ENCODE peak calls at places on chromosomes 13 and 19, in four cellular contexts. H is H9, W is IMR-90, Y is trophoblast cell. E is an unnamed sample.

GRCh38 chr19:35297515-35297848 is 5.5 kb downstream of the MAG start:
- DNase-seq in H (no peak), W (no peak), Y (no peak), E (no peak)

GRCh38 chr13:73223372-73223781 is 164.6 kb downstream of the KLF5 start:
- DNase-seq in Y (no peak), H (no peak), W (no peak), E (no peak)

GRCh38 chr13:65011403-65011802 is 2218.7 kb downstream of the PCDH9 start:
- DNase-seq in H (no peak), W (no peak), Y (no peak), E (no peak)

GRCh38 chr19:21483589-21484170 is 21.7 kb upstream of the ZNF429 start:
- DNase-seq in W (no peak), H (peak; percentile 84), Y (peak; percentile 66), E (no peak)

GRCh38 chr13:73107970-73108369 is 49.2 kb downstream of the KLF5 start:
- DNase-seq in Y (no peak), H (no peak), W (no peak), E (no peak)

GRCh38 chr13:32639502-32640105 is 53.4 kb downstream of the PDS5B start:
- DNase-seq in H (no peak), Y (peak; percentile 30), W (peak; percentile 77), E (peak; percentile 12)

GRCh38 chr13:106619688-106620555 is 52.0 kb upstream of the ARGLU1 start:
- DNase-seq in H (peak; percentile 51), W (peak; percentile 69), Y (no peak), E (peak; percentile 30)

GRCh38 chr19:3403489-3404323 is 37.3 kb downstream of the NFIC start:
- DNase-seq in W (peak; percentile 97), Y (no peak), H (no peak), E (no peak)

GRCh38 chr19:38838208-38838985 is 6.8 kb upstream of the ECH1 start:
- DNase-seq in W (no peak), H (no peak), Y (peak; percentile 97), E (no peak)

GRCh38 chr13:79450110-79450509 is 30.8 kb upstream of the NDFIP2 start:
- DNase-seq in Y (no peak), W (no peak), H (no peak), E (no peak)

GRCh38 chr13:111906306-111906705 is 160.6 kb upstream of the SOX1 start:
- DNase-seq in H (no peak), W (no peak), Y (peak; percentile 34), E (no peak)

GRCh38 chr13:114082849-114083645 is 49.4 kb downstream of the RASA3 start:
- DNase-seq in W (no peak), Y (no peak), H (no peak), E (no peak)

GRCh38 chr19:48686103-48686502 is 9.7 kb upstream of the FUT2 start:
- DNase-seq in W (no peak), H (no peak), Y (no peak), E (no peak)

GRCh38 chr19:33770107-33770506 is 26.6 kb upstream of the KCTD15 start:
- DNase-seq in W (no peak), Y (no peak), H (no peak), E (no peak)

GRCh38 chr19:51325161-51325979 is 13.9 kb downstream of the IGLON5 start:
- DNase-seq in H (no peak), W (no peak), Y (no peak), E (no peak)

GRCh38 chr13:32264407-32264806 is 50.8 kb downstream of the ZAR1L start:
- DNase-seq in Y (no peak), W (peak; percentile 55), H (no peak), E (no peak)

GRCh38 chr19:17026706-17027427 is at the start of gene CPAMD8:
- DNase-seq in H (peak; percentile 42), Y (no peak), W (no peak), E (peak; percentile 43)

GRCh38 chr13:35926859-35927530 is 204.2 kb downstream of the DCLK1 start:
- DNase-seq in W (peak; percentile 30), H (no peak), Y (peak; percentile 15), E (no peak)

GRCh38 chr19:50025794-50026549 is at the start of gene ZNF473:
- DNase-seq in W (peak; percentile 94), H (peak; percentile 96), Y (peak; percentile 96), E (no peak)

GRCh38 chr13:33258437-33259193 is 26.9 kb downstream of the STARD13 start:
- DNase-seq in Y (no peak), W (peak; percentile 63), H (no peak), E (no peak)

GRCh38 chr13:33744589-33745369 is 73.2 kb upstream of the RFC3 start:
- DNase-seq in Y (peak; percentile 27), H (no peak), W (no peak), E (no peak)

GRCh38 chr19:53951436-53951835 is 11.3 kb upstream of the CACNG8 start:
- DNase-seq in H (no peak), W (no peak), Y (no peak), E (no peak)

GRCh38 chr19:48595171-48595570 is 11.4 kb upstream of the SPACA4 start:
- DNase-seq in H (no peak), W (no peak), Y (no peak), E (no peak)

GRCh38 chr19:55082023-55082851 is 6.6 kb downstream of the EPS8L1 start:
- DNase-seq in H (peak; percentile 97), Y (no peak), W (peak; percentile 42), E (no peak)

GRCh38 chr13:98482476-98483444 is 94.1 kb downstream of the STK24 start:
- DNase-seq in H (no peak), W (peak; percentile 74), Y (no peak), E (no peak)

GRCh38 chr13:60990032-60990733 is 425.5 kb downstream of the PCDH20 start:
- DNase-seq in W (no peak), Y (no peak), H (peak; percentile 35), E (no peak)

GRCh38 chr19:35213678-35214632 is 14.6 kb downstream of the FAM187B start:
- DNase-seq in H (no peak), Y (peak; percentile 33), W (peak; percentile 64), E (no peak)

GRCh38 chr19:51687791-51688664 is 5.1 kb upstream of the SPACA6 start:
- DNase-seq in H (peak; percentile 80), W (peak; percentile 44), Y (peak; percentile 70), E (no peak)

GRCh38 chr19:34851277-34851804 is 75.4 kb upstream of the ZNF30 start:
- DNase-seq in H (peak; percentile 67), W (no peak), Y (no peak), E (no peak)

GRCh38 chr13:111233080-111233479 is 87.4 kb upstream of the TEX29 start:
- DNase-seq in Y (no peak), H (no peak), W (peak; percentile 44), E (no peak)

GRCh38 chr13:109479991-109480696 is 306.2 kb downstream of the IRS2 start:
- DNase-seq in Y (peak; percentile 56), W (peak; percentile 40), H (no peak), E (no peak)

GRCh38 chr13:49292742-49293498 is 45.2 kb downstream of the CDADC1 start:
- DNase-seq in H (no peak), Y (no peak), W (peak; percentile 96), E (no peak)

GRCh38 chr13:35940734-35941133 is 190.4 kb downstream of the DCLK1 start:
- DNase-seq in H (no peak), Y (no peak), W (no peak), E (no peak)

GRCh38 chr13:33119022-33119735 is 103.0 kb downstream of the KL start:
- DNase-seq in H (no peak), Y (peak; percentile 24), W (no peak), E (no peak)

DNA sequence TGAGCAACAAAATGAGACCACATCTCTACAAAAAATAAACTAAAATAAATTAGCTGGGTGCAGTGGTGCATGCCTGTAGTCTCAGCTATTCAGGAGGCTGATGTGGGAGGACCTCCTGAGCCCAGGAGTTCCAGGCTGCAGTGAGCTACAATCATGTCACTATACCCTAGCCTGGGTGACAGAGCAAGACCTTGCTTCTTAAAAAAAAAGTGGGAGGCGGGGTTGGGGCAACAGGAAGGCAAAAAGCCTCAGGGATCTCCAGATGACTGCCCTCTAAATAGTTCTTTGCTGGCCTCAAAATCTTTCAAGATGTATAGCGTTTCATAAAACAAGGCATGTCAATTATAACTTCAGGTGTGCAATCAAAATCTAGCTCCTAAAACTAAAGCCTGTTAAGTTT is 18.5 kb downstream of the CEACAM8 start:
- DNase-seq in W (no peak), Y (no peak), H (no peak), E (no peak)
- H3K4me1 ChIP-seq in W (no peaks in the 10 kb centered on the region), Y (no peaks in the 10 kb centered on the region), H (no peaks in the 10 kb centered on the region), E (no peaks in the 10 kb centered on the region)

GRCh38 chr19:4492337-4493103 is 20.4 kb downstream of the HDGFL2 start:
- DNase-seq in H (no peak), Y (no peak), W (no peak), E (no peak)
- H3K79me1 ChIP-seq in H (no peaks in the 10 kb centered on the region), Y (no peaks in the 10 kb centered on the region), W (peaks cover 7% of the 10 kb centered on the region), E (peaks cover 19% of the 10 kb centered on the region)

GRCh38 chr19:1943661-1944087 is 2.7 kb downstream of the CSNK1G2 start:
- DNase-seq in Y (no peak), W (no peak), H (no peak), E (no peak)
- H3K4me1 ChIP-seq in Y (peaks cover 12% of the 10 kb centered on the region), W (peaks cover 10% of the 10 kb centered on the region), H (no peaks in the 10 kb centered on the region), E (peaks cover 21% of the 10 kb centered on the region)

DNA sequence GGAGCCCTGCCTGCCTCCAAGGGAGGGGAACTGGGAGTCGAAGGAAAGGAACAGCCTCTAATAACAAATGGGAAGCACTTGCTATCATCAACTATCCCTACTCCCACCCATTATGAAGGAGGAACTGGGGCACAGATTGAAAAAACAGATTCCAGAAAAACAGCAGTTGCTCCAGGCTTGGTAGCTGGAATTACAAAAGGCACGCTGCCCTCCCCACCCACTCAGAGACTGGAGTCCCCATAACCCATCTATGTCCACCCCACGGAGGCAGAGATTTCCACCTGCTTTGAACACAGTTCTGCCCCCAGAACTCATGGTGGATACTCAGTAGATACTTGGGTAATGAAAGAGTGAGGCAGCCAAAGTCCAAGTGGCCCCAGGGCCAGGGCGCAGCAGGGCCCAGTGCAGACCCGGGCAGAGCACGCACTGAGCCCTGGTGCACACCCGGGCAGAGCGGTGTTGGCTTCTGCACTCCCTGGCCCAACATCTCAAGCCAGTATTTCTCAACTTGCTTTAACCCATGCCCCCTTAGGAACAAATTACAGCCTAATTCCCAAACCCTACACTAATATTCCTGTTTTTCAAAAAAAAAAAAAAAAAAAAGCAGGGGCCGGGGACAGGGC is 19.1 kb upstream of the CCNP start:
- DNase-seq in H (no peak), W (no peak), Y (no peak), E (no peak)
- H3K79me1 ChIP-seq in H (peaks cover 2% of the 10 kb centered on the region), W (peaks cover 20% of the 10 kb centered on the region), Y (no peaks in the 10 kb centered on the region), E (peaks cover 3% of the 10 kb centered on the region)

DNA sequence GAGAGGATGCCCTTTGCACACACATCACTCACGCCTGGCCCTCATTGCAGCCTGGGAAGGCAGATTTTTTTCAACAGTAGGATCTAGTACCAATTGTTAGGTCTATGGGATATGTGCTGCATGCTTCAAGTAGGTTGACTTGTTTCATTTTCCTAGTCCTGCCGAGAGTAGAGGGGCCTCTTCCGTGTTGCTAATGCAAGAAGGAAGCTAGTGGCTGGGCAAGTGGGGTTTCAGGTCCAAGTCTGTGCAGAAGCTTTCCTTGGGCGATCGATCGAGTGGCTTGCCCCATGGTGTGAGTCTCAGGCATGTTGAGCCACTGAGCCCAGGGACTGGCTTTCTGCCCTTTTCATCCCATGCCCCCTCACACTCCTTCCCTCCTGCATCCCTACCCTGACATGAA is 13.7 kb downstream of the ILF3 start:
- DNase-seq in Y (no peak), H (no peak), W (no peak), E (no peak)
- H3K4me1 ChIP-seq in Y (no peaks in the 10 kb centered on the region), H (no peaks in the 10 kb centered on the region), W (peaks cover 10% of the 10 kb centered on the region), E (no peaks in the 10 kb centered on the region)

GRCh38 chr13:50697746-50698526 is 145.6 kb downstream of the DLEU7 start:
- DNase-seq in Y (no peak), H (no peak), W (no peak), E (no peak)
- H3K79me1 ChIP-seq in Y (peaks cover 14% of the 10 kb centered on the region), H (no peaks in the 10 kb centered on the region), W (no peaks in the 10 kb centered on the region), E (no peaks in the 10 kb centered on the region)

E was measured in neuronal stem cell.